ENCODE peak calls at places on chromosomes 6 and 20, in ten cellular contexts. One of them, this sample, is unnamed.

GRCh38 chr6:75115501-75115900 is 90.4 kb downstream of the COL12A1 start:
- DNase-seq in GM06990: no peak
- DNase-seq in GM20000: no peak
- DNase-seq in lower leg skin: no peak
- DNase-seq in LHCN-M2: no peak
- DNase-seq in GM23248: no peak
- DNase-seq in right cardiac atrium: no peak
- DNase-seq in stimulated activated CD4-positive, alpha-beta T cell treated with anti-CD3 and anti-CD28 coated beads, Interleukin-1b, Interleukin-23, amount 100 ng/mL, for 24 hours: no peak
- DNase-seq in left colon: no peak
- DNase-seq in AML-193: no peak
- DNase-seq in this sample: no peak

GRCh38 chr6:128482642-128483041 is 37.8 kb downstream of the PTPRK start:
- DNase-seq in left colon: no peak
- DNase-seq in GM06990: no peak
- DNase-seq in GM23248: no peak
- DNase-seq in right cardiac atrium: no peak
- DNase-seq in lower leg skin: no peak
- DNase-seq in GM20000: no peak
- DNase-seq in LHCN-M2: peak; percentile 35
- DNase-seq in stimulated activated CD4-positive, alpha-beta T cell treated with anti-CD3 and anti-CD28 coated beads, Interleukin-1b, Interleukin-23, amount 100 ng/mL, for 24 hours: no peak
- DNase-seq in AML-193: no peak
- DNase-seq in this sample: no peak

GRCh38 chr6:152338335-152339125 is 298.6 kb downstream of the SYNE1 start:
- DNase-seq in lower leg skin: peak; percentile 93
- DNase-seq in LHCN-M2: peak; percentile 36
- DNase-seq in right cardiac atrium: peak; percentile 87
- DNase-seq in AML-193: peak; percentile 64
- DNase-seq in stimulated activated CD4-positive, alpha-beta T cell treated with anti-CD3 and anti-CD28 coated beads, Interleukin-1b, Interleukin-23, amount 100 ng/mL, for 24 hours: peak; percentile 34
- DNase-seq in GM20000: peak; percentile 52
- DNase-seq in left colon: no peak
- DNase-seq in GM06990: no peak
- DNase-seq in GM23248: peak; percentile 58
- DNase-seq in this sample: no peak

GRCh38 chr6:13423292-13423691 is 64.1 kb downstream of the GFOD1 start:
- DNase-seq in AML-193: no peak
- DNase-seq in right cardiac atrium: no peak
- DNase-seq in left colon: no peak
- DNase-seq in GM20000: no peak
- DNase-seq in stimulated activated CD4-positive, alpha-beta T cell treated with anti-CD3 and anti-CD28 coated beads, Interleukin-1b, Interleukin-23, amount 100 ng/mL, for 24 hours: no peak
- DNase-seq in LHCN-M2: no peak
- DNase-seq in GM23248: no peak
- DNase-seq in GM06990: no peak
- DNase-seq in lower leg skin: peak; percentile 53
- DNase-seq in this sample: no peak

GRCh38 chr20:58868795-58869194 is 16.3 kb downstream of the GNAS start:
- DNase-seq in stimulated activated CD4-positive, alpha-beta T cell treated with anti-CD3 and anti-CD28 coated beads, Interleukin-1b, Interleukin-23, amount 100 ng/mL, for 24 hours: no peak
- DNase-seq in AML-193: no peak
- DNase-seq in left colon: no peak
- DNase-seq in GM20000: no peak
- DNase-seq in GM06990: no peak
- DNase-seq in right cardiac atrium: no peak
- DNase-seq in GM23248: no peak
- DNase-seq in LHCN-M2: no peak
- DNase-seq in lower leg skin: peak; percentile 52
- DNase-seq in this sample: no peak

GRCh38 chr6:152273638-152274037 is 363.5 kb downstream of the SYNE1 start:
- DNase-seq in GM20000: no peak
- DNase-seq in stimulated activated CD4-positive, alpha-beta T cell treated with anti-CD3 and anti-CD28 coated beads, Interleukin-1b, Interleukin-23, amount 100 ng/mL, for 24 hours: no peak
- DNase-seq in GM06990: no peak
- DNase-seq in lower leg skin: no peak
- DNase-seq in AML-193: no peak
- DNase-seq in LHCN-M2: peak; percentile 91
- DNase-seq in right cardiac atrium: peak; percentile 75
- DNase-seq in left colon: no peak
- DNase-seq in GM23248: no peak
- DNase-seq in this sample: no peak

GRCh38 chr6:30625511-30625910 is 1.2 kb upstream of the ATAT1 start:
- DNase-seq in stimulated activated CD4-positive, alpha-beta T cell treated with anti-CD3 and anti-CD28 coated beads, Interleukin-1b, Interleukin-23, amount 100 ng/mL, for 24 hours: no peak
- DNase-seq in AML-193: no peak
- DNase-seq in left colon: no peak
- DNase-seq in GM20000: no peak
- DNase-seq in GM06990: no peak
- DNase-seq in right cardiac atrium: no peak
- DNase-seq in GM23248: no peak
- DNase-seq in lower leg skin: no peak
- DNase-seq in LHCN-M2: no peak
- DNase-seq in this sample: no peak

GRCh38 chr6:157269261-157269794 is 54.0 kb downstream of the TMEM242 start:
- DNase-seq in LHCN-M2: no peak
- DNase-seq in stimulated activated CD4-positive, alpha-beta T cell treated with anti-CD3 and anti-CD28 coated beads, Interleukin-1b, Interleukin-23, amount 100 ng/mL, for 24 hours: no peak
- DNase-seq in left colon: peak; percentile 50
- DNase-seq in GM20000: no peak
- DNase-seq in GM06990: no peak
- DNase-seq in right cardiac atrium: peak; percentile 93
- DNase-seq in AML-193: no peak
- DNase-seq in GM23248: peak; percentile 85
- DNase-seq in lower leg skin: peak; percentile 87
- DNase-seq in this sample: peak; percentile 57

GRCh38 chr20:10861619-10862018 is 187.8 kb upstream of the JAG1 start:
- DNase-seq in GM06990: no peak
- DNase-seq in left colon: peak; percentile 74
- DNase-seq in GM20000: no peak
- DNase-seq in right cardiac atrium: no peak
- DNase-seq in lower leg skin: no peak
- DNase-seq in GM23248: no peak
- DNase-seq in AML-193: no peak
- DNase-seq in LHCN-M2: no peak
- DNase-seq in stimulated activated CD4-positive, alpha-beta T cell treated with anti-CD3 and anti-CD28 coated beads, Interleukin-1b, Interleukin-23, amount 100 ng/mL, for 24 hours: no peak
- DNase-seq in this sample: peak; percentile 42

GRCh38 chr20:60224914-60225313 is 266.7 kb downstream of the CDH26 start:
- DNase-seq in AML-193: no peak
- DNase-seq in lower leg skin: peak; percentile 54
- DNase-seq in stimulated activated CD4-positive, alpha-beta T cell treated with anti-CD3 and anti-CD28 coated beads, Interleukin-1b, Interleukin-23, amount 100 ng/mL, for 24 hours: no peak
- DNase-seq in GM20000: no peak
- DNase-seq in GM06990: no peak
- DNase-seq in GM23248: peak; percentile 47
- DNase-seq in left colon: no peak
- DNase-seq in right cardiac atrium: no peak
- DNase-seq in LHCN-M2: no peak
- DNase-seq in this sample: no peak

GRCh38 chr20:9550283-9550682 is 35.9 kb downstream of the LAMP5 start:
- DNase-seq in GM23248: no peak
- DNase-seq in left colon: no peak
- DNase-seq in GM20000: no peak
- DNase-seq in LHCN-M2: no peak
- DNase-seq in lower leg skin: no peak
- DNase-seq in AML-193: no peak
- DNase-seq in right cardiac atrium: no peak
- DNase-seq in GM06990: no peak
- DNase-seq in stimulated activated CD4-positive, alpha-beta T cell treated with anti-CD3 and anti-CD28 coated beads, Interleukin-1b, Interleukin-23, amount 100 ng/mL, for 24 hours: no peak
- DNase-seq in this sample: no peak

GRCh38 chr6:89999154-89999553 is 104.9 kb downstream of the GJA10 start:
- DNase-seq in GM06990: no peak
- DNase-seq in lower leg skin: peak; percentile 88
- DNase-seq in AML-193: no peak
- DNase-seq in GM20000: no peak
- DNase-seq in LHCN-M2: peak; percentile 37
- DNase-seq in stimulated activated CD4-positive, alpha-beta T cell treated with anti-CD3 and anti-CD28 coated beads, Interleukin-1b, Interleukin-23, amount 100 ng/mL, for 24 hours: no peak
- DNase-seq in left colon: peak; percentile 75
- DNase-seq in GM23248: peak; percentile 57
- DNase-seq in right cardiac atrium: peak; percentile 78
- DNase-seq in this sample: no peak

GRCh38 chr6:169868458-169868857 is 117.0 kb downstream of the ERMARD start:
- DNase-seq in stimulated activated CD4-positive, alpha-beta T cell treated with anti-CD3 and anti-CD28 coated beads, Interleukin-1b, Interleukin-23, amount 100 ng/mL, for 24 hours: peak; percentile 14
- DNase-seq in GM23248: peak; percentile 20
- DNase-seq in GM06990: peak; percentile 29
- DNase-seq in LHCN-M2: peak; percentile 19
- DNase-seq in GM20000: peak; percentile 65
- DNase-seq in lower leg skin: peak; percentile 86
- DNase-seq in left colon: peak; percentile 46
- DNase-seq in right cardiac atrium: peak; percentile 76
- DNase-seq in AML-193: no peak
- DNase-seq in this sample: peak; percentile 26

GRCh38 chr6:105669232-105669631 is 266.4 kb upstream of the PREP start:
- DNase-seq in AML-193: no peak
- DNase-seq in GM20000: no peak
- DNase-seq in lower leg skin: no peak
- DNase-seq in LHCN-M2: no peak
- DNase-seq in left colon: no peak
- DNase-seq in GM23248: no peak
- DNase-seq in stimulated activated CD4-positive, alpha-beta T cell treated with anti-CD3 and anti-CD28 coated beads, Interleukin-1b, Interleukin-23, amount 100 ng/mL, for 24 hours: no peak
- DNase-seq in GM06990: no peak
- DNase-seq in right cardiac atrium: no peak
- DNase-seq in this sample: no peak

GRCh38 chr6:31057426-31058003 is 47.2 kb downstream of the MUC22 start:
- DNase-seq in lower leg skin: no peak
- DNase-seq in GM06990: no peak
- DNase-seq in LHCN-M2: peak; percentile 41
- DNase-seq in AML-193: no peak
- DNase-seq in right cardiac atrium: no peak
- DNase-seq in GM23248: peak; percentile 72
- DNase-seq in stimulated activated CD4-positive, alpha-beta T cell treated with anti-CD3 and anti-CD28 coated beads, Interleukin-1b, Interleukin-23, amount 100 ng/mL, for 24 hours: no peak
- DNase-seq in left colon: no peak
- DNase-seq in GM20000: no peak
- DNase-seq in this sample: no peak

GRCh38 chr6:159700970-159701369 is 7.9 kb upstream of the SOD2 start:
- DNase-seq in GM06990: no peak
- DNase-seq in GM20000: no peak
- DNase-seq in lower leg skin: no peak
- DNase-seq in GM23248: peak; percentile 45
- DNase-seq in AML-193: no peak
- DNase-seq in LHCN-M2: peak; percentile 93
- DNase-seq in left colon: no peak
- DNase-seq in stimulated activated CD4-positive, alpha-beta T cell treated with anti-CD3 and anti-CD28 coated beads, Interleukin-1b, Interleukin-23, amount 100 ng/mL, for 24 hours: no peak
- DNase-seq in right cardiac atrium: no peak
- DNase-seq in this sample: no peak

GRCh38 chr6:35080016-35080680 is 61.0 kb downstream of the TCP11 start:
- DNase-seq in right cardiac atrium: no peak
- DNase-seq in GM06990: no peak
- DNase-seq in GM23248: no peak
- DNase-seq in AML-193: no peak
- DNase-seq in GM20000: no peak
- DNase-seq in stimulated activated CD4-positive, alpha-beta T cell treated with anti-CD3 and anti-CD28 coated beads, Interleukin-1b, Interleukin-23, amount 100 ng/mL, for 24 hours: no peak
- DNase-seq in lower leg skin: peak; percentile 83
- DNase-seq in LHCN-M2: no peak
- DNase-seq in left colon: no peak
- DNase-seq in this sample: no peak

GRCh38 chr6:28542440-28543293 is 17.0 kb downstream of the GPX5 start:
- DNase-seq in GM06990: peak; percentile 82
- DNase-seq in GM23248: peak; percentile 76
- DNase-seq in AML-193: no peak
- DNase-seq in right cardiac atrium: no peak
- DNase-seq in lower leg skin: no peak
- DNase-seq in LHCN-M2: peak; percentile 82
- DNase-seq in GM20000: peak; percentile 52
- DNase-seq in left colon: peak; percentile 35
- DNase-seq in stimulated activated CD4-positive, alpha-beta T cell treated with anti-CD3 and anti-CD28 coated beads, Interleukin-1b, Interleukin-23, amount 100 ng/mL, for 24 hours: no peak
- DNase-seq in this sample: peak; percentile 82

GRCh38 chr6:14810021-14810420 is 435.8 kb upstream of the JARID2 start:
- DNase-seq in LHCN-M2: no peak
- DNase-seq in stimulated activated CD4-positive, alpha-beta T cell treated with anti-CD3 and anti-CD28 coated beads, Interleukin-1b, Interleukin-23, amount 100 ng/mL, for 24 hours: no peak
- DNase-seq in GM23248: no peak
- DNase-seq in GM06990: no peak
- DNase-seq in AML-193: no peak
- DNase-seq in right cardiac atrium: no peak
- DNase-seq in left colon: no peak
- DNase-seq in lower leg skin: peak; percentile 54
- DNase-seq in GM20000: no peak
- DNase-seq in this sample: no peak

GRCh38 chr6:23940466-23940865 is 185.5 kb upstream of the NRSN1 start:
- DNase-seq in GM23248: peak; percentile 8
- DNase-seq in lower leg skin: no peak
- DNase-seq in stimulated activated CD4-positive, alpha-beta T cell treated with anti-CD3 and anti-CD28 coated beads, Interleukin-1b, Interleukin-23, amount 100 ng/mL, for 24 hours: no peak
- DNase-seq in GM06990: no peak
- DNase-seq in AML-193: no peak
- DNase-seq in LHCN-M2: no peak
- DNase-seq in GM20000: no peak
- DNase-seq in right cardiac atrium: no peak
- DNase-seq in left colon: no peak
- DNase-seq in this sample: no peak

GRCh38 chr6:70657706-70658105 is 10.0 kb upstream of the SMAP1 start:
- DNase-seq in stimulated activated CD4-positive, alpha-beta T cell treated with anti-CD3 and anti-CD28 coated beads, Interleukin-1b, Interleukin-23, amount 100 ng/mL, for 24 hours: no peak
- DNase-seq in GM06990: no peak
- DNase-seq in right cardiac atrium: no peak
- DNase-seq in left colon: no peak
- DNase-seq in GM20000: no peak
- DNase-seq in lower leg skin: no peak
- DNase-seq in GM23248: no peak
- DNase-seq in AML-193: no peak
- DNase-seq in LHCN-M2: no peak
- DNase-seq in this sample: no peak

GRCh38 chr20:63696311-63696627 is 183 bp upstream of the TNFRSF6B start:
- DNase-seq in GM06990: no peak
- DNase-seq in left colon: peak; percentile 66
- DNase-seq in lower leg skin: peak; percentile 88
- DNase-seq in GM20000: peak; percentile 51
- DNase-seq in right cardiac atrium: peak; percentile 59
- DNase-seq in LHCN-M2: no peak
- DNase-seq in stimulated activated CD4-positive, alpha-beta T cell treated with anti-CD3 and anti-CD28 coated beads, Interleukin-1b, Interleukin-23, amount 100 ng/mL, for 24 hours: no peak
- DNase-seq in AML-193: no peak
- DNase-seq in GM23248: peak; percentile 44
- DNase-seq in this sample: no peak

GRCh38 chr6:152983637-152984386 is 971 bp upstream of the FBXO5 start:
- DNase-seq in AML-193: peak; percentile 93
- DNase-seq in GM23248: peak; percentile 93
- DNase-seq in GM06990: peak; percentile 41
- DNase-seq in LHCN-M2: peak; percentile 81
- DNase-seq in right cardiac atrium: peak; percentile 98
- DNase-seq in stimulated activated CD4-positive, alpha-beta T cell treated with anti-CD3 and anti-CD28 coated beads, Interleukin-1b, Interleukin-23, amount 100 ng/mL, for 24 hours: peak; percentile 95
- DNase-seq in GM20000: peak; percentile 93
- DNase-seq in lower leg skin: peak; percentile 98
- DNase-seq in left colon: peak; percentile 86
- DNase-seq in this sample: peak; percentile 98

GRCh38 chr20:54221383-54221782 is 13.5 kb downstream of the PFDN4 start:
- DNase-seq in GM23248: no peak
- DNase-seq in left colon: no peak
- DNase-seq in stimulated activated CD4-positive, alpha-beta T cell treated with anti-CD3 and anti-CD28 coated beads, Interleukin-1b, Interleukin-23, amount 100 ng/mL, for 24 hours: no peak
- DNase-seq in GM20000: no peak
- DNase-seq in LHCN-M2: no peak
- DNase-seq in GM06990: no peak
- DNase-seq in AML-193: no peak
- DNase-seq in lower leg skin: no peak
- DNase-seq in right cardiac atrium: no peak
- DNase-seq in this sample: no peak

GRCh38 chr6:77619114-77619513 is 33.7 kb upstream of the MEI4 start:
- DNase-seq in right cardiac atrium: no peak
- DNase-seq in GM23248: no peak
- DNase-seq in LHCN-M2: no peak
- DNase-seq in AML-193: no peak
- DNase-seq in GM06990: no peak
- DNase-seq in stimulated activated CD4-positive, alpha-beta T cell treated with anti-CD3 and anti-CD28 coated beads, Interleukin-1b, Interleukin-23, amount 100 ng/mL, for 24 hours: no peak
- DNase-seq in left colon: no peak
- DNase-seq in GM20000: no peak
- DNase-seq in lower leg skin: no peak
- DNase-seq in this sample: no peak

GRCh38 chr20:38001173-38001875 is 31.9 kb downstream of the TTI1 start:
- DNase-seq in lower leg skin: no peak
- DNase-seq in right cardiac atrium: no peak
- DNase-seq in LHCN-M2: peak; percentile 88
- DNase-seq in stimulated activated CD4-positive, alpha-beta T cell treated with anti-CD3 and anti-CD28 coated beads, Interleukin-1b, Interleukin-23, amount 100 ng/mL, for 24 hours: no peak
- DNase-seq in GM06990: no peak
- DNase-seq in left colon: no peak
- DNase-seq in AML-193: no peak
- DNase-seq in GM20000: no peak
- DNase-seq in GM23248: peak; percentile 88
- DNase-seq in this sample: no peak

GRCh38 chr6:132964101-132964867 is 149.9 kb downstream of the RPS12 start:
- DNase-seq in GM06990: peak; percentile 54
- DNase-seq in stimulated activated CD4-positive, alpha-beta T cell treated with anti-CD3 and anti-CD28 coated beads, Interleukin-1b, Interleukin-23, amount 100 ng/mL, for 24 hours: no peak
- DNase-seq in GM20000: no peak
- DNase-seq in lower leg skin: no peak
- DNase-seq in right cardiac atrium: no peak
- DNase-seq in AML-193: no peak
- DNase-seq in left colon: no peak
- DNase-seq in LHCN-M2: peak; percentile 66
- DNase-seq in GM23248: peak; percentile 33
- DNase-seq in this sample: no peak

GRCh38 chr20:34129518-34130162 is 17.6 kb upstream of the EIF2S2 start:
- DNase-seq in left colon: peak; percentile 30
- DNase-seq in right cardiac atrium: peak; percentile 78
- DNase-seq in GM06990: peak; percentile 15
- DNase-seq in AML-193: peak; percentile 63
- DNase-seq in stimulated activated CD4-positive, alpha-beta T cell treated with anti-CD3 and anti-CD28 coated beads, Interleukin-1b, Interleukin-23, amount 100 ng/mL, for 24 hours: peak; percentile 14
- DNase-seq in LHCN-M2: peak; percentile 68
- DNase-seq in GM20000: peak; percentile 88
- DNase-seq in GM23248: peak; percentile 81
- DNase-seq in lower leg skin: no peak
- DNase-seq in this sample: no peak

This sample was measured in mesothelial cell of epicardium.